ENCODE peak calls at places on chromosomes 6 and 20, in six cellular contexts. One of them, this sample, is unnamed.

GRCh38 chr6:94785514-94785913 is 791.8 kb upstream of the MANEA start:
- DNase-seq in uterus: no peak
- DNase-seq in A549: no peak
- DNase-seq in lung: no peak
- DNase-seq in pancreas: no peak
- DNase-seq in endothelial cell of umbilical vein: no peak
- DNase-seq in this sample: no peak

GRCh38 chr6:9659848-9660247 is 755.0 kb downstream of the TFAP2A start:
- DNase-seq in uterus: no peak
- DNase-seq in A549: no peak
- DNase-seq in lung: no peak
- DNase-seq in pancreas: no peak
- DNase-seq in endothelial cell of umbilical vein: no peak
- DNase-seq in this sample: no peak

GRCh38 chr6:149246691-149247384 is 70.7 kb upstream of the TAB2 start:
- DNase-seq in uterus: no peak
- DNase-seq in A549: no peak
- DNase-seq in lung: no peak
- DNase-seq in pancreas: no peak
- DNase-seq in endothelial cell of umbilical vein: no peak
- DNase-seq in this sample: no peak

GRCh38 chr20:58246346-58246745 is 17.9 kb upstream of the ANKRD60 start:
- DNase-seq in uterus: no peak
- DNase-seq in A549: peak; percentile 67
- DNase-seq in lung: no peak
- DNase-seq in pancreas: no peak
- DNase-seq in endothelial cell of umbilical vein: peak; percentile 15
- DNase-seq in this sample: no peak

GRCh38 chr6:159104163-159104885 is 59.5 kb upstream of the TAGAP start:
- DNase-seq in uterus: peak; percentile 59
- DNase-seq in A549: peak; percentile 30
- DNase-seq in lung: peak; percentile 69
- DNase-seq in pancreas: peak; percentile 51
- DNase-seq in endothelial cell of umbilical vein: peak; percentile 40
- DNase-seq in this sample: no peak

GRCh38 chr20:38139919-38140753 is 24.9 kb downstream of the TGM2 start:
- DNase-seq in uterus: peak; percentile 10
- DNase-seq in A549: no peak
- DNase-seq in lung: no peak
- DNase-seq in pancreas: no peak
- DNase-seq in endothelial cell of umbilical vein: peak; percentile 54
- DNase-seq in this sample: no peak

GRCh38 chr6:31717499-31718222 is 2.5 kb downstream of the LY6G6D start:
- DNase-seq in uterus: no peak
- DNase-seq in A549: no peak
- DNase-seq in lung: no peak
- DNase-seq in pancreas: no peak
- DNase-seq in endothelial cell of umbilical vein: no peak
- DNase-seq in this sample: no peak

GRCh38 chr20:62461157-62461556 is 14.6 kb downstream of the GATA5 start:
- DNase-seq in uterus: no peak
- DNase-seq in A549: no peak
- DNase-seq in lung: no peak
- DNase-seq in pancreas: no peak
- DNase-seq in endothelial cell of umbilical vein: no peak
- DNase-seq in this sample: no peak

GRCh38 chr6:142946924-142947701 is 2.1 kb upstream of the HIVEP2 start:
- DNase-seq in uterus: peak; percentile 78
- DNase-seq in A549: peak; percentile 54
- DNase-seq in lung: peak; percentile 81
- DNase-seq in pancreas: peak; percentile 91
- DNase-seq in endothelial cell of umbilical vein: peak; percentile 82
- DNase-seq in this sample: peak; percentile 60

GRCh38 chr6:7140631-7141366 is 33.0 kb downstream of the RREB1 start:
- DNase-seq in uterus: peak; percentile 88
- DNase-seq in A549: peak; percentile 60
- DNase-seq in lung: peak; percentile 89
- DNase-seq in pancreas: peak; percentile 90
- DNase-seq in endothelial cell of umbilical vein: peak; percentile 73
- DNase-seq in this sample: peak; percentile 50

GRCh38 chr6:149015224-149015876 is 268.5 kb downstream of the UST start:
- DNase-seq in uterus: no peak
- DNase-seq in A549: no peak
- DNase-seq in lung: no peak
- DNase-seq in pancreas: no peak
- DNase-seq in endothelial cell of umbilical vein: no peak
- DNase-seq in this sample: no peak

GRCh38 chr6:53011993-53012392 is 16.9 kb upstream of the GSTA4 start:
- DNase-seq in uterus: no peak
- DNase-seq in A549: no peak
- DNase-seq in lung: no peak
- DNase-seq in pancreas: no peak
- DNase-seq in endothelial cell of umbilical vein: no peak
- DNase-seq in this sample: no peak

GRCh38 chr6:18656506-18656905 is 269.4 kb downstream of the RNF144B start:
- DNase-seq in uterus: no peak
- DNase-seq in A549: no peak
- DNase-seq in lung: no peak
- DNase-seq in pancreas: no peak
- DNase-seq in endothelial cell of umbilical vein: no peak
- DNase-seq in this sample: no peak

GRCh38 chr6:133394630-133395029 is 153.5 kb downstream of the EYA4 start:
- DNase-seq in uterus: no peak
- DNase-seq in A549: no peak
- DNase-seq in lung: no peak
- DNase-seq in pancreas: no peak
- DNase-seq in endothelial cell of umbilical vein: no peak
- DNase-seq in this sample: no peak

GRCh38 chr6:163180874-163181541 is 233.5 kb upstream of the QKI start:
- DNase-seq in uterus: peak; percentile 26
- DNase-seq in A549: peak; percentile 79
- DNase-seq in lung: peak; percentile 76
- DNase-seq in pancreas: peak; percentile 55
- DNase-seq in endothelial cell of umbilical vein: peak; percentile 71
- DNase-seq in this sample: peak; percentile 37

GRCh38 chr6:32852018-32852843 is 1.3 kb downstream of the TAP1 start:
- DNase-seq in uterus: peak; percentile 58
- DNase-seq in A549: no peak
- DNase-seq in lung: no peak
- DNase-seq in pancreas: no peak
- DNase-seq in endothelial cell of umbilical vein: no peak
- DNase-seq in this sample: peak; percentile 74

GRCh38 chr6:135904666-135905065 is 53.2 kb downstream of the PDE7B start:
- DNase-seq in uterus: no peak
- DNase-seq in A549: no peak
- DNase-seq in lung: no peak
- DNase-seq in pancreas: no peak
- DNase-seq in endothelial cell of umbilical vein: no peak
- DNase-seq in this sample: no peak

GRCh38 chr20:5569021-5569420 is 181.2 kb upstream of the SHLD1 start:
- DNase-seq in uterus: no peak
- DNase-seq in A549: peak; percentile 75
- DNase-seq in lung: no peak
- DNase-seq in pancreas: peak; percentile 18
- DNase-seq in endothelial cell of umbilical vein: peak; percentile 74
- DNase-seq in this sample: no peak

GRCh38 chr20:13865825-13866351 is 81.1 kb downstream of the NDUFAF5 start:
- DNase-seq in uterus: peak; percentile 32
- DNase-seq in A549: no peak
- DNase-seq in lung: no peak
- DNase-seq in pancreas: no peak
- DNase-seq in endothelial cell of umbilical vein: no peak
- DNase-seq in this sample: no peak

GRCh38 chr6:7060769-7061516 is 46.8 kb upstream of the RREB1 start:
- DNase-seq in uterus: no peak
- DNase-seq in A549: no peak
- DNase-seq in lung: no peak
- DNase-seq in pancreas: no peak
- DNase-seq in endothelial cell of umbilical vein: no peak
- DNase-seq in this sample: no peak

GRCh38 chr6:143570147-143570853 is 58.8 kb upstream of the FUCA2 start:
- DNase-seq in uterus: no peak
- DNase-seq in A549: no peak
- DNase-seq in lung: no peak
- DNase-seq in pancreas: no peak
- DNase-seq in endothelial cell of umbilical vein: no peak
- DNase-seq in this sample: no peak

GRCh38 chr6:84150680-84151079 is 76.8 kb downstream of the CEP162 start:
- DNase-seq in uterus: no peak
- DNase-seq in A549: no peak
- DNase-seq in lung: no peak
- DNase-seq in pancreas: no peak
- DNase-seq in endothelial cell of umbilical vein: no peak
- DNase-seq in this sample: no peak

GRCh38 chr20:22575737-22576136 is 8.6 kb downstream of the FOXA2 start:
- DNase-seq in uterus: no peak
- DNase-seq in A549: no peak
- DNase-seq in lung: no peak
- DNase-seq in pancreas: no peak
- DNase-seq in endothelial cell of umbilical vein: no peak
- DNase-seq in this sample: no peak

GRCh38 chr20:11652128-11652527 is 265.6 kb upstream of the BTBD3 start:
- DNase-seq in uterus: no peak
- DNase-seq in A549: no peak
- DNase-seq in lung: no peak
- DNase-seq in pancreas: no peak
- DNase-seq in endothelial cell of umbilical vein: no peak
- DNase-seq in this sample: no peak

GRCh38 chr6:143400258-143401059 is 50.0 kb downstream of the ADAT2 start:
- DNase-seq in uterus: no peak
- DNase-seq in A549: no peak
- DNase-seq in lung: peak; percentile 62
- DNase-seq in pancreas: no peak
- DNase-seq in endothelial cell of umbilical vein: no peak
- DNase-seq in this sample: no peak

GRCh38 chr6:63927538-63927937 is 291.9 kb downstream of the PHF3 start:
- DNase-seq in uterus: no peak
- DNase-seq in A549: no peak
- DNase-seq in lung: no peak
- DNase-seq in pancreas: no peak
- DNase-seq in endothelial cell of umbilical vein: no peak
- DNase-seq in this sample: no peak

GRCh38 chr6:140993515-140993914 is 1139.2 kb upstream of the GJE1 start:
- DNase-seq in uterus: no peak
- DNase-seq in A549: no peak
- DNase-seq in lung: no peak
- DNase-seq in pancreas: no peak
- DNase-seq in endothelial cell of umbilical vein: no peak
- DNase-seq in this sample: no peak

GRCh38 chr6:58113960-58114359 is 796.5 kb downstream of the PRIM2 start:
- DNase-seq in uterus: no peak
- DNase-seq in A549: no peak
- DNase-seq in lung: no peak
- DNase-seq in pancreas: no peak
- DNase-seq in endothelial cell of umbilical vein: no peak
- DNase-seq in this sample: no peak

GRCh38 chr6:113684382-113684901 is 172.7 kb upstream of the MARCKS start:
- DNase-seq in uterus: no peak
- DNase-seq in A549: no peak
- DNase-seq in lung: no peak
- DNase-seq in pancreas: no peak
- DNase-seq in endothelial cell of umbilical vein: peak; percentile 58
- DNase-seq in this sample: no peak

DNA sequence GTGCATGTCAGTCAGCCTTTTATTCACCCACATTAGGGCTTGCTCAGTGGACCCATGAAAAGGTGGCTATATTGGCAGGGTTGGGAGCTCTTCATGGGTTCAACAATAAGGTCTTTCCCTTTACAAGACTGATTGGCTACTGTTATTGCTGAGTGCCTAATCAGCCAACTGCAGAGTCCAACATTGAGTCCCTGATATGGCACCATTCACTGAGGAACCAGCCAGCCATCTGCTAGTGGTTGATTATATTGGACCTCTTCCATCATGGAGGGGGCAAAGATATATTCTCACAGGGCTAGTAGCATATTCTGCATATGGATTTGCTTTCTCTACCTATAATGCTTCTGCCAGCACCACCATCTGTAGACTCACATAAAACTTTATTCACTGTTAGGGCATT is 69.9 kb downstream of the CDKAL1 start:
- DNase-seq in uterus: no peak
- DNase-seq in A549: no peak
- DNase-seq in lung: no peak
- DNase-seq in pancreas: no peak
- DNase-seq in endothelial cell of umbilical vein: no peak
- DNase-seq in this sample: no peak
- H3K9me3 ChIP-seq in uterus: no peaks in the 10 kb centered on the region
- H3K9me3 ChIP-seq in A549: no peaks in the 10 kb centered on the region
- H3K9me3 ChIP-seq in lung: no peaks in the 10 kb centered on the region
- H3K9me3 ChIP-seq in pancreas: no peaks in the 10 kb centered on the region
- H3K9me3 ChIP-seq in endothelial cell of umbilical vein: no peaks in the 10 kb centered on the region
- H3K9me3 ChIP-seq in this sample: no peaks in the 10 kb centered on the region

GRCh38 chr6:36597775-36598174 is 3.6 kb downstream of the SRSF3 start:
- DNase-seq in uterus: no peak
- DNase-seq in A549: no peak
- DNase-seq in lung: no peak
- DNase-seq in pancreas: no peak
- DNase-seq in endothelial cell of umbilical vein: no peak
- DNase-seq in this sample: no peak
- H3K4me1 ChIP-seq in uterus: peaks cover 12% of the 10 kb centered on the region
- H3K4me1 ChIP-seq in A549: peaks cover 63% of the 10 kb centered on the region
- H3K4me1 ChIP-seq in lung: peaks cover 36% of the 10 kb centered on the region
- H3K4me1 ChIP-seq in pancreas: peaks cover 41% of the 10 kb centered on the region
- H3K4me1 ChIP-seq in endothelial cell of umbilical vein: peaks cover 33% of the 10 kb centered on the region
- H3K4me1 ChIP-seq in this sample: peaks cover 19% of the 10 kb centered on the region

GRCh38 chr6:50353603-50354002 is 303.9 kb upstream of the DEFB112 start:
- DNase-seq in uterus: no peak
- DNase-seq in A549: no peak
- DNase-seq in lung: no peak
- DNase-seq in pancreas: no peak
- DNase-seq in endothelial cell of umbilical vein: no peak
- DNase-seq in this sample: no peak
- H3K9me3 ChIP-seq in uterus: no peaks in the 10 kb centered on the region
- H3K9me3 ChIP-seq in A549: no peaks in the 10 kb centered on the region
- H3K9me3 ChIP-seq in lung: no peaks in the 10 kb centered on the region
- H3K9me3 ChIP-seq in pancreas: no peaks in the 10 kb centered on the region
- H3K9me3 ChIP-seq in endothelial cell of umbilical vein: peaks cover under 1% of the 10 kb centered on the region
- H3K9me3 ChIP-seq in this sample: peaks cover 4% of the 10 kb centered on the region

GRCh38 chr6:13661647-13662046 is 46.5 kb downstream of the NOL7 start:
- DNase-seq in uterus: no peak
- DNase-seq in A549: no peak
- DNase-seq in lung: no peak
- DNase-seq in pancreas: no peak
- DNase-seq in endothelial cell of umbilical vein: no peak
- DNase-seq in this sample: no peak

GRCh38 chr6:13663986-13664385 is 47.6 kb downstream of the RANBP9 start:
- DNase-seq in uterus: no peak
- DNase-seq in A549: no peak
- DNase-seq in lung: no peak
- DNase-seq in pancreas: no peak
- DNase-seq in endothelial cell of umbilical vein: no peak
- DNase-seq in this sample: no peak

GRCh38 chr6:13660273-13660672 is 45.1 kb downstream of the NOL7 start:
- DNase-seq in uterus: no peak
- DNase-seq in A549: no peak
- DNase-seq in lung: no peak
- DNase-seq in pancreas: no peak
- DNase-seq in endothelial cell of umbilical vein: no peak
- DNase-seq in this sample: no peak

GRCh38 chr6:13662651-13663334 is 47.7 kb downstream of the NOL7 start:
- DNase-seq in uterus: no peak
- DNase-seq in A549: no peak
- DNase-seq in lung: no peak
- DNase-seq in pancreas: no peak
- DNase-seq in endothelial cell of umbilical vein: no peak
- DNase-seq in this sample: no peak

GRCh38 chr6:13660893-13661292 is 45.8 kb downstream of the NOL7 start:
- DNase-seq in uterus: no peak
- DNase-seq in A549: no peak
- DNase-seq in lung: no peak
- DNase-seq in pancreas: no peak
- DNase-seq in endothelial cell of umbilical vein: no peak
- DNase-seq in this sample: no peak
- H3K4me1 ChIP-seq in uterus: no peaks in the 10 kb centered on the region
- H3K4me1 ChIP-seq in A549: peaks cover 8% of the 10 kb centered on the region
- H3K4me1 ChIP-seq in lung: peaks cover 9% of the 10 kb centered on the region
- H3K4me1 ChIP-seq in pancreas: peaks cover 23% of the 10 kb centered on the region
- H3K4me1 ChIP-seq in endothelial cell of umbilical vein: no peaks in the 10 kb centered on the region
- H3K4me1 ChIP-seq in this sample: peaks cover 20% of the 10 kb centered on the region

This sample was measured in ascending aorta.